ENCODE peak calls at places on chromosomes 16 and 17, in eight cellular contexts. I, F, D, R, G, Y, O and B are unnamed samples.

GRCh38 chr17:66691644-66692500 is 143.0 kb upstream of the CACNG5 start:
- DNase-seq in I (no peak), O (peak; percentile 59), F (no peak), R (no peak), G (no peak), D (peak; percentile 51), Y (no peak), B (peak; percentile 59)

GRCh38 chr17:38875477-38876080 is 5.7 kb downstream of the LASP1 start:
- DNase-seq in D (no peak), I (no peak), Y (no peak), G (no peak), F (no peak), R (no peak), O (no peak), B (no peak)

GRCh38 chr17:54944796-54945195 is 23.7 kb downstream of the COX11 start:
- DNase-seq in D (no peak), O (no peak), R (no peak), Y (no peak), G (no peak), F (peak; percentile 70), I (no peak), B (no peak)

GRCh38 chr16:35176449-35176848 is 1717.0 kb downstream of the TP53TG3F start:
- DNase-seq in D (no peak), I (no peak), G (no peak), F (no peak), Y (no peak), R (no peak), O (no peak), B (peak; percentile 69)

GRCh38 chr16:89026121-89026612 is 49.2 kb upstream of the CBFA2T3 start:
- DNase-seq in F (peak; percentile 5), G (no peak), R (peak; percentile 64), Y (no peak), I (no peak), O (peak; percentile 22), D (no peak), B (no peak)

GRCh38 chr17:66268247-66268927 is 34.0 kb upstream of the PRKCA start:
- DNase-seq in R (no peak), I (no peak), G (no peak), O (no peak), F (peak; percentile 95), Y (no peak), D (no peak), B (no peak)

GRCh38 chr17:4833941-4834501 is 881 bp downstream of the MINK1 start:
- DNase-seq in O (no peak), R (no peak), D (no peak), Y (no peak), I (no peak), G (no peak), F (peak; percentile 52), B (no peak)

GRCh38 chr16:1745900-1746692 is 25.2 kb downstream of the NME3 start:
- DNase-seq in G (peak; percentile 84), F (peak; percentile 98), R (no peak), I (no peak), D (no peak), O (peak; percentile 65), Y (no peak), B (no peak)

GRCh38 chr17:83194761-83195329 is 115.4 kb downstream of the METRNL start:
- DNase-seq in I (no peak), F (peak; percentile 37), Y (no peak), R (no peak), D (no peak), O (no peak), G (no peak), B (no peak)

GRCh38 chr17:38725066-38725465 is 5.1 kb upstream of the CISD3 start:
- DNase-seq in F (no peak), Y (no peak), O (no peak), I (no peak), D (no peak), G (no peak), R (no peak), B (no peak)